ENCODE peak calls at places on chromosome 9, in six cellular contexts. Y is upper lobe of left lung, F is psoas muscle, J is H1, T is endothelial cell of umbilical vein, K is gastrocnemius medialis. R is an unnamed sample.

GRCh38 chr9:130008577-130008976 is 34.4 kb downstream of the FNBP1 start:
- DNase-seq in Y (no peak), F (no peak), J (no peak), T (no peak), K (no peak), R (no peak)

GRCh38 chr9:80146466-80146865 is 574.7 kb downstream of the TLE4 start:
- DNase-seq in Y (no peak), F (no peak), J (no peak), T (no peak), K (no peak), R (no peak)

GRCh38 chr9:109506097-109506712 is 8.1 kb upstream of the PTPN3 start:
- DNase-seq in Y (no peak), F (no peak), J (no peak), T (no peak), K (no peak), R (no peak)

GRCh38 chr9:111197251-111197650 is 132.8 kb downstream of the OR2K2 start:
- DNase-seq in Y (no peak), F (no peak), J (no peak), T (no peak), K (no peak), R (no peak)

GRCh38 chr9:95268681-95269080 is 48.8 kb downstream of the FANCC start:
- DNase-seq in Y (no peak), F (no peak), J (no peak), T (peak; percentile 47), K (no peak), R (peak; percentile 73)

GRCh38 chr9:92952861-92953620 is 5.7 kb downstream of the FGD3 start:
- DNase-seq in Y (no peak), F (no peak), J (no peak), T (no peak), K (no peak), R (no peak)

GRCh38 chr9:88653926-88654325 is 118.9 kb downstream of the NXNL2 start:
- DNase-seq in Y (no peak), F (no peak), J (no peak), T (no peak), K (no peak), R (no peak)

GRCh38 chr9:4301971-4302427 is 2.1 kb upstream of the GLIS3 start:
- DNase-seq in Y (peak; percentile 33), F (peak; percentile 68), J (no peak), T (peak; percentile 58), K (peak; percentile 25), R (peak; percentile 59)

GRCh38 chr9:91795500-91796241 is 154.4 kb downstream of the ROR2 start:
- DNase-seq in Y (no peak), F (no peak), J (no peak), T (no peak), K (no peak), R (no peak)

GRCh38 chr9:36542355-36542754 is 30.3 kb upstream of the MELK start:
- DNase-seq in Y (no peak), F (no peak), J (no peak), T (no peak), K (no peak), R (no peak)

GRCh38 chr9:137021979-137022619 is 5.9 kb downstream of the ABCA2 start:
- DNase-seq in Y (peak; percentile 42), F (peak; percentile 81), J (peak; percentile 95), T (peak; percentile 61), K (no peak), R (no peak)

GRCh38 chr9:5982352-5982751 is 33.1 kb downstream of the RANBP6 start:
- DNase-seq in Y (no peak), F (no peak), J (no peak), T (no peak), K (no peak), R (no peak)

GRCh38 chr9:94911211-94911610 is 184.7 kb downstream of the AOPEP start:
- DNase-seq in Y (no peak), F (no peak), J (peak; percentile 26), T (no peak), K (no peak), R (no peak)

GRCh38 chr9:83474631-83475030 is 63.6 kb downstream of the FRMD3 start:
- DNase-seq in Y (no peak), F (no peak), J (no peak), T (no peak), K (no peak), R (no peak)

GRCh38 chr9:87029904-87030303 is 82.6 kb upstream of the GAS1 start:
- DNase-seq in Y (no peak), F (no peak), J (no peak), T (no peak), K (no peak), R (no peak)

GRCh38 chr9:128819716-128820664 is 1.7 kb downstream of the ENDOG start:
- DNase-seq in Y (no peak), F (peak; percentile 49), J (no peak), T (no peak), K (no peak), R (no peak)

GRCh38 chr9:111700776-111701175 is 39.4 kb downstream of the GNG10 start:
- DNase-seq in Y (no peak), F (no peak), J (no peak), T (peak; percentile 75), K (no peak), R (no peak)

GRCh38 chr9:93028448-93029006 is 30.0 kb upstream of the SUSD3 start:
- DNase-seq in Y (peak; percentile 58), F (no peak), J (no peak), T (no peak), K (no peak), R (no peak)

GRCh38 chr9:30522486-30522885 is 1862.0 kb upstream of the ACO1 start:
- DNase-seq in Y (no peak), F (no peak), J (no peak), T (no peak), K (no peak), R (no peak)

GRCh38 chr9:8437259-8437658 is 637.7 kb upstream of the DMAC1 start:
- DNase-seq in Y (no peak), F (no peak), J (no peak), T (no peak), K (no peak), R (no peak)

GRCh38 chr9:76162109-76162730 is 232.0 kb downstream of the RFK start:
- DNase-seq in Y (no peak), F (no peak), J (no peak), T (no peak), K (no peak), R (no peak)

GRCh38 chr9:93062364-93062763 is 3.9 kb downstream of the SUSD3 start:
- DNase-seq in Y (no peak), F (no peak), J (no peak), T (no peak), K (no peak), R (no peak)

GRCh38 chr9:112439825-112440224 is 46.8 kb upstream of the KIAA1958 start:
- DNase-seq in Y (no peak), F (no peak), J (no peak), T (no peak), K (no peak), R (no peak)

GRCh38 chr9:109253637-109254284 is 67.1 kb downstream of the EPB41L4B start:
- DNase-seq in Y (peak; percentile 27), F (no peak), J (no peak), T (no peak), K (no peak), R (peak; percentile 68)

GRCh38 chr9:106954974-106955850 is 92.2 kb downstream of the ZNF462 start:
- DNase-seq in Y (no peak), F (no peak), J (no peak), T (no peak), K (no peak), R (no peak)

GRCh38 chr9:37732952-37733351 is 20.7 kb upstream of the TRMT10B start:
- DNase-seq in Y (no peak), F (no peak), J (no peak), T (no peak), K (no peak), R (no peak)
- TF ChIP-seq CTCF in Y (no peak), F (no peak), J (no peak), T (no peak), K (no peak), R (no peak)

GRCh38 chr9:84567776-84568175 is 101.8 kb upstream of the NTRK2 start:
- DNase-seq in Y (no peak), F (no peak), J (no peak), T (no peak), K (no peak), R (no peak)
- TF ChIP-seq CTCF in Y (no peak), F (no peak), J (no peak), T (no peak), K (no peak), R (no peak)

DNA sequence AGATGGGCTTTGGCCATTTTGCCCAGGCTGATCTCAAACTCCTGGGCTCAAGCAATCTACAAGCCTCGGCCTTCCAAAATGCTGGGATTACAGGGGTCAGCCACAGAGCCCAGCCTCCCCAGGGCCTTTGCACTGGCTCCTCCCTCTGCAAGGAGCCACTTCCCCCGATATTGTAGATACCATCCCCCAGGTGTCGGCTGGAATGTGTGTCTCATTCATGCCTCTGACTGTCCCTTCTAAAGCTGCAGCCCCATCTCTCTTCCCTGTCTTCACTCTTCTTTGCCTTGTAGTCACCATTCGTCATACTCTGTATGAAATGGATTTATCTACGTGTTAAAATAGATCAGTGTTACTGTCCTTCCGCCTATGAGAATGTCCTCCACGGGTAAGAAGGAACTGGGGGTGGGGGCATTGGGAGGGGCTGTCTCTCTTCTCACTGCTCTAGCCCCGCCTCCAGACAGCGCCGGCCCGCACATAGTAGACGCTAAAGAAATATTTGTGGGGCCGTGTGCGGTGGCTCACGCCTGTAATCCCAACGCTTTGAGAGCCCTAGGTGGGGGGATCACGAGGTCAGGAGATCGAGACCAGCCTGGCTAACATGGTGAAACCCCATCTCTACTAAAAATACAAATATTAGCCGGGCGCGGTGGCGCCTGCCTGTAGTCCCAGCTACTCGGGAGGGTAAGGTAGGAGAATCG is 68.5 kb downstream of the LMX1B start:
- DNase-seq in Y (no peak), F (no peak), J (no peak), T (no peak), K (no peak), R (no peak)
- TF ChIP-seq CTCF in Y (no peak), F (no peak), J (no peak), T (no peak), K (no peak), R (no peak)

DNA sequence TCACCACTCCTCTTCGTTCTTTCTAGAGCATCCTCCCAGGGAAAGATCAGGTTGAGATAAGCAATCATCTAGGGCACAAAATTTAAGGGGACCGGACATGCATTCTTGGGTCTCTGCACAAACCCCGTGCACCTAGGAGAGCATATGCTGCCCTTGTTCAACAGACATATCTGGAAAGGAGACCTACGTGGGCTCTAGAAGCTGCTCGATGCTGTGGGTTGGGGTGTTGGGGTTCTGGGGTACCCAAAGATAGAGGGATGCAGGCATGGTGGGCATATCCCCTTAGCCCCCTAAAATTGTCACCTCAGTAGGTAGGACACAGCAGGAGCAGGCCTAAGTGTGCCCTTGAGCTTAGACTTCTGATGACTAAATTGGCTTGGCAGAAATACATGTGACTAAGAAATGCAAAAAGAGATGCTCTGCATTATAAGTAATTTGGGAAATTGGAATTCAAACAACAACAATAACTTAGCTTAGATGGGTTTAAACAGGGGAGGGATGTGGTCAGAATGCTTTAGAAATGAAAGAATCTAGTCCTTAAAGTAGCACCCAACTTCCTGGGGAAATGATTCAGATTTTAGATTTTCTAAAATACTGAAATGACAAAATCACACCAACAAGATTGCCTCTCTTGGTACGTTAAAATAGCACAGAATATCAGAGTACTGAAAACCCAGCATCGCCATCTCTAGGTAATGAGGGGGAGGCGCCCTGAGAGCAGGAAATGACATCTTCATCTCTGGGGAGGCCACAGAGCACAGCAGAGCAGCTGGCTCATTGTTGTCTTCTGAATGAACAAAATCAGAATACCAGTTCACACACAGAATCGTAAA is 172.3 kb downstream of the GNA14 start:
- DNase-seq in Y (no peak), F (no peak), J (no peak), T (peak; percentile 33), K (no peak), R (no peak)
- TF ChIP-seq CTCF in Y (no peak), F (no peak), J (peak; percentile 14), T (no peak), K (no peak), R (no peak)

R was measured in pancreas.